ENCODE peak calls at places on chromosome 2, in nine cellular contexts. Z, J, H, T, I, F, R, A and M are unnamed samples.

GRCh38 chr2:41847744-41848441 is 199.9 kb upstream of the PKDCC start:
- DNase-seq in Z (no peak), J (no peak), H (no peak), T (peak), I (no peak), F (peak), R (no peak), A (no peak), M (peak)

GRCh38 chr2:140242889-140243288 is 1462.7 kb upstream of the NXPH2 start:
- DNase-seq in Z (no peak), J (no peak), H (no peak), T (no peak), I (no peak), F (no peak), R (no peak), A (no peak), M (no peak)

GRCh38 chr2:10680957-10681356 is 8.8 kb downstream of the NOL10 start:
- DNase-seq in Z (no peak), J (no peak), H (no peak), T (no peak), I (no peak), F (no peak), R (no peak), A (no peak), M (no peak)

GRCh38 chr2:43268066-43268971 is 41.9 kb upstream of the ZFP36L2 start:
- DNase-seq in Z (no peak), J (no peak), H (peak), T (no peak), I (no peak), F (no peak), R (no peak), A (no peak), M (no peak)

GRCh38 chr2:229571243-229571642 is 143.1 kb downstream of the DNER start:
- DNase-seq in Z (no peak), J (no peak), H (no peak), T (no peak), I (no peak), F (no peak), R (no peak), A (no peak), M (no peak)

GRCh38 chr2:142041105-142041504 is 89.7 kb downstream of the LRP1B start:
- DNase-seq in Z (no peak), J (no peak), H (no peak), T (no peak), I (no peak), F (no peak), R (no peak), A (no peak), M (no peak)

GRCh38 chr2:26792720-26793119 is 6.9 kb downstream of the CENPA start:
- DNase-seq in Z (no peak), J (no peak), H (no peak), T (no peak), I (no peak), F (no peak), R (no peak), A (no peak), M (no peak)

GRCh38 chr2:190320696-190321095 is 1.1 kb upstream of the HIBCH start:
- DNase-seq in Z (no peak), J (no peak), H (no peak), T (no peak), I (no peak), F (no peak), R (no peak), A (no peak), M (no peak)

GRCh38 chr2:44191739-44192138 is 23.1 kb downstream of the PPM1B start:
- DNase-seq in Z (peak), J (no peak), H (no peak), T (no peak), I (no peak), F (no peak), R (no peak), A (no peak), M (no peak)

GRCh38 chr2:236341721-236342120 is 77.5 kb upstream of the ASB18 start:
- DNase-seq in Z (no peak), J (no peak), H (no peak), T (no peak), I (peak), F (no peak), R (no peak), A (peak), M (no peak)

GRCh38 chr2:221480251-221480650 is 91.9 kb downstream of the EPHA4 start:
- DNase-seq in Z (no peak), J (no peak), H (no peak), T (no peak), I (no peak), F (no peak), R (no peak), A (no peak), M (no peak)

GRCh38 chr2:191026377-191026776 is 12.4 kb upstream of the STAT1 start:
- DNase-seq in Z (no peak), J (no peak), H (no peak), T (no peak), I (no peak), F (no peak), R (no peak), A (no peak), M (no peak)

GRCh38 chr2:196798980-196799379 is 503 bp downstream of the GTF3C3 start:
- DNase-seq in Z (no peak), J (no peak), H (no peak), T (no peak), I (no peak), F (no peak), R (no peak), A (no peak), M (no peak)

GRCh38 chr2:28408764-28409599 is 16.3 kb downstream of the FOSL2 start:
- DNase-seq in Z (no peak), J (peak), H (peak), T (no peak), I (no peak), F (no peak), R (peak), A (no peak), M (peak)

GRCh38 chr2:143934913-143935310 is 585.0 kb downstream of the ZEB2 start:
- DNase-seq in Z (no peak), J (no peak), H (no peak), T (no peak), I (no peak), F (no peak), R (no peak), A (no peak), M (no peak)

GRCh38 chr2:46181306-46181705 is 115.9 kb upstream of the EPAS1 start:
- DNase-seq in Z (no peak), J (no peak), H (no peak), T (no peak), I (no peak), F (no peak), R (no peak), A (no peak), M (no peak)

GRCh38 chr2:135490381-135490780 is 40.6 kb downstream of the ZRANB3 start:
- DNase-seq in Z (no peak), J (no peak), H (no peak), T (no peak), I (no peak), F (no peak), R (no peak), A (no peak), M (no peak)

GRCh38 chr2:110869472-110870446 is 137.4 kb downstream of the ACOXL start:
- DNase-seq in Z (no peak), J (no peak), H (no peak), T (no peak), I (no peak), F (no peak), R (peak), A (no peak), M (no peak)

GRCh38 chr2:88452151-88452851 is at the start of gene FOXI3:
- DNase-seq in Z (no peak), J (no peak), H (peak), T (no peak), I (no peak), F (no peak), R (no peak), A (no peak), M (no peak)

GRCh38 chr2:3405876-3406275 is 26.4 kb downstream of the TRAPPC12 start:
- DNase-seq in Z (no peak), J (no peak), H (no peak), T (no peak), I (no peak), F (no peak), R (no peak), A (peak), M (no peak)

GRCh38 chr2:71857632-71858031 is 290.0 kb downstream of the CYP26B1 start:
- DNase-seq in Z (no peak), J (no peak), H (no peak), T (no peak), I (peak), F (no peak), R (no peak), A (no peak), M (no peak)

GRCh38 chr2:241895732-241896641 is 26.5 kb downstream of the RTP5 start:
- DNase-seq in Z (no peak), J (peak), H (no peak), T (peak), I (peak), F (peak), R (no peak), A (no peak), M (peak)

GRCh38 chr2:18926633-18927524 is 337.5 kb upstream of the NT5C1B start:
- DNase-seq in Z (no peak), J (no peak), H (no peak), T (no peak), I (no peak), F (no peak), R (no peak), A (no peak), M (no peak)

GRCh38 chr2:1591978-1592907 is 152.1 kb downstream of the PXDN start:
- DNase-seq in Z (no peak), J (peak), H (peak), T (peak), I (peak), F (no peak), R (peak), A (peak), M (peak)

GRCh38 chr2:88880441-88880953 is 189.0 kb downstream of the RPIA start:
- DNase-seq in Z (no peak), J (no peak), H (no peak), T (peak), I (no peak), F (peak), R (peak), A (peak), M (peak)

GRCh38 chr2:75627902-75628504 is 18.6 kb upstream of the MRPL19 start:
- DNase-seq in Z (no peak), J (peak), H (peak), T (peak), I (no peak), F (peak), R (peak), A (peak), M (peak)

GRCh38 chr2:79511320-79511951 is 1.4 kb upstream of the CTNNA2 start:
- DNase-seq in Z (no peak), J (no peak), H (no peak), T (peak), I (no peak), F (no peak), R (no peak), A (no peak), M (peak)

GRCh38 chr2:224650815-224651439 is 65.2 kb downstream of the CCDC195 start:
- DNase-seq in Z (no peak), J (no peak), H (no peak), T (no peak), I (no peak), F (no peak), R (peak), A (no peak), M (peak)

GRCh38 chr2:197416268-197416667 is 18.6 kb downstream of the SF3B1 start:
- DNase-seq in Z (no peak), J (no peak), H (no peak), T (no peak), I (no peak), F (no peak), R (no peak), A (no peak), M (no peak)

GRCh38 chr2:150485871-150486538 is 1.5 kb downstream of the RND3 start:
- DNase-seq in Z (no peak), J (peak), H (peak), T (peak), I (peak), F (peak), R (peak), A (peak), M (peak)

GRCh38 chr2:100266126-100266525 is 56.2 kb downstream of the LONRF2 start:
- DNase-seq in Z (no peak), J (no peak), H (no peak), T (no peak), I (no peak), F (no peak), R (no peak), A (no peak), M (no peak)

GRCh38 chr2:70385966-70386595 is 84.2 kb upstream of the FAM136A start:
- DNase-seq in Z (no peak), J (no peak), H (no peak), T (no peak), I (no peak), F (peak), R (no peak), A (no peak), M (no peak)

GRCh38 chr2:219769044-219770030 is 141.9 kb downstream of the SLC4A3 start:
- DNase-seq in Z (no peak), J (no peak), H (no peak), T (no peak), I (no peak), F (no peak), R (no peak), A (peak), M (peak)

GRCh38 chr2:37324536-37324785 is 172 bp downstream of the PRKD3 start:
- DNase-seq in Z (no peak), J (peak), H (peak), T (peak), I (peak), F (no peak), R (no peak), A (peak), M (peak)

GRCh38 chr2:170301606-170302005 is 123.7 kb downstream of the MYO3B start:
- DNase-seq in Z (no peak), J (no peak), H (no peak), T (no peak), I (no peak), F (no peak), R (no peak), A (no peak), M (no peak)

GRCh38 chr2:238989484-238989883 is 141.6 kb downstream of the TWIST2 start:
- DNase-seq in Z (no peak), J (no peak), H (peak), T (no peak), I (peak), F (no peak), R (no peak), A (no peak), M (no peak)

GRCh38 chr2:38184964-38185603 is 109.1 kb upstream of the CYP1B1 start:
- DNase-seq in Z (peak), J (no peak), H (no peak), T (no peak), I (no peak), F (no peak), R (no peak), A (no peak), M (no peak)

GRCh38 chr2:119678021-119678656 is 862 bp upstream of the TMEM177 start:
- DNase-seq in Z (no peak), J (peak), H (no peak), T (peak), I (peak), F (no peak), R (no peak), A (no peak), M (no peak)

GRCh38 chr2:19623488-19623887 is 265.1 kb upstream of the OSR1 start:
- DNase-seq in Z (no peak), J (no peak), H (no peak), T (no peak), I (no peak), F (no peak), R (no peak), A (no peak), M (no peak)

GRCh38 chr2:21165350-21165749 is 41.6 kb downstream of the TDRD15 start:
- DNase-seq in Z (no peak), J (no peak), H (no peak), T (no peak), I (no peak), F (no peak), R (no peak), A (no peak), M (no peak)

GRCh38 chr2:84944257-84944909 is 26.6 kb upstream of the KCMF1 start:
- DNase-seq in Z (no peak), J (no peak), H (no peak), T (no peak), I (no peak), F (no peak), R (no peak), A (no peak), M (no peak)

GRCh38 chr2:84947010-84947593 is 23.9 kb upstream of the KCMF1 start:
- DNase-seq in Z (no peak), J (no peak), H (no peak), T (no peak), I (no peak), F (no peak), R (no peak), A (no peak), M (no peak)

GRCh38 chr2:84942964-84943421 is 28.0 kb upstream of the KCMF1 start:
- DNase-seq in Z (peak), J (no peak), H (peak), T (no peak), I (no peak), F (no peak), R (no peak), A (no peak), M (no peak)

GRCh38 chr2:84942166-84942565 is 28.8 kb upstream of the KCMF1 start:
- DNase-seq in Z (no peak), J (peak), H (no peak), T (no peak), I (no peak), F (no peak), R (no peak), A (no peak), M (no peak)

GRCh38 chr2:84946204-84947009 is 24.6 kb upstream of the KCMF1 start:
- DNase-seq in Z (peak), J (peak), H (no peak), T (no peak), I (no peak), F (no peak), R (peak), A (no peak), M (no peak)
- TF ChIP-seq CTCF in Z (no peak), J (peak), H (no peak), T (no peak), I (no peak), F (no peak), R (no peak), A (no peak), M (no peak)

GRCh38 chr2:174024524-174025270 is 59.5 kb upstream of the SP3 start:
- DNase-seq in Z (no peak), J (no peak), H (peak), T (peak), I (peak), F (peak), R (no peak), A (peak), M (peak)
- H3K4me3 ChIP-seq in Z (no peak), J (no peak), H (no peak), T (no peak), I (no peak), F (peak), R (no peak), A (peak), M (peak)

GRCh38 chr2:73285162-73285739 is 973 bp upstream of the FBXO41 start:
- DNase-seq in Z (peak), J (peak), H (no peak), T (no peak), I (peak), F (no peak), R (no peak), A (no peak), M (no peak)

GRCh38 chr2:73283545-73284295 is 558 bp downstream of the FBXO41 start:
- DNase-seq in Z (no peak), J (no peak), H (no peak), T (no peak), I (peak), F (no peak), R (no peak), A (no peak), M (no peak)

GRCh38 chr2:73286134-73286533 is 1.9 kb upstream of the FBXO41 start:
- DNase-seq in Z (no peak), J (no peak), H (no peak), T (no peak), I (peak), F (no peak), R (no peak), A (no peak), M (no peak)

GRCh38 chr2:73282924-73283544 is 1.2 kb downstream of the FBXO41 start:
- DNase-seq in Z (no peak), J (no peak), H (no peak), T (no peak), I (peak), F (no peak), R (no peak), A (no peak), M (no peak)

GRCh38 chr2:73284296-73285161 is at the start of gene FBXO41:
- DNase-seq in Z (peak), J (peak), H (peak), T (peak), I (peak), F (no peak), R (no peak), A (no peak), M (peak)
- TF ChIP-seq POLR2A in Z (peak), J (no peak), H (no peak), T (no peak), I (no peak), F (no peak), R (peak), A (no peak), M (peak)

DNA sequence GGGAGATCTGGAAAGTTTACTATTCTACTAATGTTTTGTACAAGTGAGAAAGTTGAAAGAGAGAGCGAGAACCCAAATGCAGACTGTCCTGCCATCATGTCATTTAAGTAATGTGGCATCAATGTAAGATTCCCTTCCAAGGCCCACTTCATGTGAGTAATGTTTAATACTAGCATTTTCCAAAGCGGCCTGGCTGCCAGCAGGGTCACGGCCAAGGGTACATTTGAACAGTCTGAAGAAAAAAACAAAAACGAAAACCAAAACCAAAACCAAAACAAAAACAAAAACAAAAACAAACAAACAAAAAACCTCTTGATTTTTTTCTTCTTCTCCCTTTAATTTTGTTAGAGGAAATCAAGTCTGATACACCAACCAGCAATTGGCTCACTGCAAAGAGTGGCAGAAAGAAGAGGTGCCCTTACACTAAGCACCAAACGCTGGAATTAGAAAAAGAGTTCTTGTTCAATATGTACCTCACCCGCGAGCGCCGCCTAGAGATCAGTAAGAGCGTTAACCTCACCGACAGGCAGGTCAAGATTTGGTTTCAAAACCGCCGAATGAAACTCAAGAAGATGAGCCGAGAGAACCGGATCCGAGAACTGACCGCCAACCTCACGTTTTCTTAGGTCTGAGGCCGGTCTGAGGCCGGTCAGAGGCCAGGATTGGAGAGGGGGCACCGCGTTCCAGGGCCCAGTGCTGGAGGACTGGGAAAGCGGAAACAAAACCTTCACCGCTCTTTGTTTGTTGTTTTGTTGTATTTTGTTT is 2.2 kb downstream of the HOXD10 start:
- DNase-seq in Z (no peak), J (no peak), H (no peak), T (no peak), I (peak), F (no peak), R (peak), A (no peak), M (peak)
- TF ChIP-seq CTCF in Z (peak), J (peak), H (no peak), T (no peak), I (no peak), F (no peak), R (peak), A (peak), M (no peak)

DNA sequence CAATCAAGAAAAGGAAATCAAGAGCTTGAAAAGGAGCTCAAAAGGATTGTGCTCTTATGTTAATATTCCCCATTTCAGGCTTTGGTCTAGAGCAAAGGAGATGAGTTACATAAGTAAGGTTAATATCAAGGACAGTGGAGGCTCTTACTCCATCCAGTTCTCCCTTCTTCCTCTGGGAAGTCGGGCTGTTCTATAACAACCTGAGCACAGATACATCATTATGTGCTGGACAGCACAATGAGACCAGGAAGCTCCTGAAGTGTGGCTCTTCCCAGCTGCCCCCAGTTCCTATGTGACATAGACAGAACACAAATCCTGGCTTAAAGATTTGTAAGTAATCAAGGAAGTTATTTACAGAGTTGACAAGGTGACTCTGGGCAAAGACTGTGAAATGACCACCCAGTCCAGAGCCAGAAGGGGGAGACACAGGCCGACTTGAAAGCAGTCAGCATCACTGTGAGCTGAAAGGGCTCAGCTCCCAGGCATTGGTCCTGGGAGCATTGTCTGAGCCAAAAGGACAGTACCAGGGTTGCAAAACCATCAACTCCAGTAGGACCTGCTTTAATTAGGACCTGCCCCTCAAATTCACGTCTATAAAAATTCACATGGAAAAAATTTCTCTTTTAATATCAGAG is 917.6 kb upstream of the ACVR2A start:
- DNase-seq in Z (no peak), J (no peak), H (peak), T (peak), I (peak), F (peak), R (peak), A (no peak), M (peak)
- H3K4me3 ChIP-seq in Z (no peak), J (no peak), H (no peak), T (no peak), I (no peak), F (no peak), R (no peak), A (no peak), M (no peak)